ENCODE peak calls at places on chromosomes 13 and 19, in four cellular contexts. D is WTC11, U is K562, N is HepG2. G is an unnamed sample.

GRCh38 chr19:51552608-51552995 is 18.5 kb upstream of the ZNF175 start:
- DNase-seq in U (no peak), N (no peak), D (no peak), G (no peak)

GRCh38 chr19:47436712-47437401 is 17.5 kb upstream of the MEIS3 start:
- DNase-seq in D (peak; percentile 90), N (peak; percentile 50), U (peak; percentile 79), G (peak; percentile 83)

GRCh38 chr13:26919311-26919710 is 158.7 kb upstream of the GPR12 start:
- DNase-seq in N (no peak), D (no peak), U (no peak), G (no peak)

GRCh38 chr19:20278342-20278741 is 111.3 kb downstream of the ZNF486 start:
- DNase-seq in D (no peak), N (peak; percentile 30), U (no peak), G (no peak)

GRCh38 chr13:77522444-77522843 is 13.1 kb upstream of the SCEL start:
- DNase-seq in U (no peak), D (no peak), N (no peak), G (no peak)

GRCh38 chr19:50921391-50922315 is 10.5 kb upstream of the KLK4 start:
- DNase-seq in D (no peak), U (no peak), N (no peak), G (no peak)

GRCh38 chr19:41808663-41809566 is 12.5 kb downstream of the CEACAM3 start:
- DNase-seq in U (no peak), N (no peak), D (no peak), G (no peak)

GRCh38 chr13:93715866-93716265 is 489.3 kb downstream of the GPC6 start:
- DNase-seq in N (no peak), D (no peak), U (no peak), G (no peak)

GRCh38 chr13:46667687-46668281 is 114.8 kb downstream of the LRCH1 start:
- DNase-seq in D (no peak), U (no peak), N (no peak), G (no peak)

GRCh38 chr13:93265800-93266199 is 39.2 kb downstream of the GPC6 start:
- DNase-seq in U (no peak), D (no peak), N (no peak), G (no peak)

GRCh38 chr13:75327132-75327505 is 154.8 kb downstream of the TBC1D4 start:
- DNase-seq in N (no peak), U (no peak), D (no peak), G (no peak)

GRCh38 chr13:76759877-76760276 is 126.3 kb downstream of the KCTD12 start:
- DNase-seq in U (no peak), N (no peak), D (no peak), G (no peak)

DNA sequence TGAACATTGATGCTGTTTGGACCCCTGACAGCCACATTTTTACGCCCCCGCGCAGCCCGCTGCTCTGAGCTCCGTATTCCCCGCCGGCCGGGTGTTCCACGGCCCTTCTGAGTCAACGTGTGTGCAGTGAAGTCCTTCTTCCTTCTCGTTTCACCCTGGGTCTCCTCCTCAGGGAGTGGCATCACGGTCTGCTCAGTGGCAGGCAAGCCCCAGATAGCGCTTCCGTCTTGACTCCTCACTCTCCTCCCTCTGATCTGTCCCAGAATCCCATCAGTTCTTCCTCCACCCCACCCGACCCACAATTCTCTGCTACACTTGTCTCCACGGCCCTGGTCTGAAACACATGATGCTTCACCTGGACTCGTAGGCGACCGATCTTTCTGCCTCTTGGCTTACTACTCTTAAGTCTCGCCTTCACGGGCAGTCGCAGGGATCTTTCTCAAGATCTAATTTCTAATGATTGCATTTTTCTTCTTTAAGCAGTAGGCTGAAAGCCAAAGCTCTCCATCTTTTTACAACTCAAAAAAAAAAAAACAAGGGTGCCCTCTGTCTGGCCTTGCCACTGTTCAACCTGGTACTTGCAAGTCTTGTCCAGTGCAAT is 33.9 kb downstream of the CCNE1 start:
- DNase-seq in D (no peak), N (no peak), U (peak; percentile 29), G (peak; percentile 51)
- TF ChIP-seq SP1 in D (no peak), N (no peak), U (no peak), G (no peak)

GRCh38 chr13:85798999-85799646 is at the start of gene SLITRK6:
- DNase-seq in D (no peak), N (no peak), U (no peak), G (peak; percentile 61)
- TF ChIP-seq ELF4 in D (no peak), N (no peak), U (no peak), G (no peak)

GRCh38 chr19:55087542-55087935 is 11.9 kb downstream of the EPS8L1 start:
- DNase-seq in N (no peak), D (no peak), U (no peak), G (no peak)
- TF ChIP-seq SP1 in N (no peak), D (no peak), U (no peak), G (no peak)

GRCh38 chr13:73698859-73699258 is 435.3 kb downstream of the KLF12 start:
- DNase-seq in D (no peak), U (no peak), N (no peak), G (no peak)
- TF ChIP-seq ELF4 in D (no peak), U (no peak), N (no peak), G (no peak)

DNA sequence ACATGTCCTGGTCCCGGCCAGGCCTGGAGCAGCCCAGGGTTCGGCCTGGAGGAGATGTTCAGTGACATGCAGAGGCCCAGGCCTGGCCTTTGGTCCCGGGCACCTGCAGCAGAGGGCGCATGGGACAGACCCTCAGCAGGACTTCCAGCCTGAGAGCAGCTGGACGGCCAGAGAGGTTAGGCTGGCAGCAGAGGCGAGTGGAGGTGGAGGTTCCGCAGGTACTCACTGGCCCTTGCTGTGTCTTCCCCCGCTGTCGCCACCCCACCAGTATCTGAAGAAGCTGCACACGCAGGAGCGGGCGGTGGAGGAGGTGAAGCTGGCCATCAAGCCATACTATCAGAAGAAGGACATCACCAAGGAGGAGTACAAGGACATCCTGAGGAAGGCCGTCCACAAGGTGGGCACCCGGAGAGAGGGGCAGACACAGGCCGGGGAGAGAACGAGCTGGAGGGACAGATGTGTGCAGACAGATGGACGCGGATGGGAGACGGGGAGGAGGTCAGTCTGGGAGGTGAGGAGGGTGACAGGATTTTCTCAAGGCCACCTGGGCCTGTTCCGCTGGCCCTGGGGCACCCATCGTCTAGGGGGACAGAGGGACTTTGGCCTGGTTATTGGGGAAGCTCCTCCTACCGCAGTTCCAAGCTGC is 8.0 kb downstream of the IRF3 start:
- DNase-seq in N (no peak), U (no peak), D (no peak), G (no peak)
- TF ChIP-seq SP1 in N (no peak), U (no peak), D (no peak), G (no peak)

GRCh38 chr19:38683393-38684077 is 36.1 kb downstream of the ACTN4 start:
- DNase-seq in N (peak; percentile 96), U (peak; percentile 84), D (peak; percentile 81), G (peak; percentile 65)
- TF ChIP-seq ELF4 in N (no peak), U (no peak), D (no peak), G (no peak)

DNA sequence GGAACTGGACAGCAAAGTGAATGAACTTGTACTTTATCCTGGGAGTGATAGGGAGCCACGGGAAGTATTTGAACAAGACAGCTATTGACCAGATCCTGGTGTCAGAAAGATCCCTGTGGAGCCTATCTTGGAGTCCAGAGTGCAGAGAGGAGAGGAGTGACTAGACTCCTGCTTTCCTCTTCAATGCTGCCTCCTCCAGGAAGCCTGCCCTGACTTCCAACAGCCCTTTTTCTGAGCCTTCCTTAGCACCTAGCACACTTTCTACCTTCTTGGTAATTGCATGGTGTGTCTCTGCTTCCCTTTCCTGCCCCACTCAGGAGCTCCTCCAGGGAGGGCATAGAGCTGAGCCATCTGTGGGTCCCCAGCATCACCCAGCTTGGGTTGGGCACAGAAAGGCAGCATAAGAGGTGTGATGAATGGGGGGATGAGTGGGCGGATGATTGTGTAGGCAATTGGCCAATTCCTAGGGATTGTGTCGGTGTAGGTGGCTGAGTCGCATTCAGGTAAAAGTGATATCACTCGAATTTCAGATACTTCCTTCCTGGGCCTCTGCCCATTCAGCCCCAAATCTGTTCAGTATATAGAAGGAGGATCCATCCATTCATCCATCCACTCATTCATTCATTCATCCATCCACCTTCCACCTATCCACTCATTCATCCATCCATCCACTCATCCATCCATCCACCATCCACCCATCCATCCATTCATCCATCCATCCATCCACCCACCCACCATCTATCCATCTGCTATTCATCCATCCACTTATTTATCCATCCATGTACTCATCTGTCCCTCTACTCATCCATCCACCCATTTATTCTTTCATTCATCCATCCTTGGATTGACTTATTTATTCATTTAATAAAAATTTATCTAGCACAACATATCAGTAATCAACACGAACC is 26.9 kb downstream of the CYP4F22 start:
- DNase-seq in D (no peak), U (no peak), N (no peak), G (no peak)
- TF ChIP-seq SP1 in D (no peak), U (no peak), N (no peak), G (no peak)